ENCODE peak calls at places on chromosomes 2 and 18, in seven cellular contexts. N, B, Y, U, I, G and V are unnamed samples.

GRCh38 chr2:102277202-102277700 is 34.1 kb upstream of the IL1RL1 start:
- DNase-seq in B (peak; percentile 80), N (no peak), G (no peak), Y (no peak), U (no peak), I (no peak), V (no peak)

GRCh38 chr18:30113454-30113853 is 929.1 kb downstream of the DSC3 start:
- DNase-seq in I (peak; percentile 1), N (no peak), G (no peak), Y (no peak), U (no peak), B (no peak), V (no peak)

GRCh38 chr2:98749053-98749450 is 18.1 kb upstream of the MGAT4A start:
- DNase-seq in G (no peak), N (no peak), Y (no peak), I (no peak), B (no peak), U (no peak), V (no peak)

GRCh38 chr18:58315041-58315440 is 271.0 kb downstream of the NEDD4L start:
- DNase-seq in U (no peak), I (peak; percentile 41), N (peak; percentile 15), G (no peak), Y (no peak), B (no peak), V (no peak)

GRCh38 chr2:215299337-215299859 is 12.5 kb upstream of the ATIC start:
- DNase-seq in I (peak; percentile 16), Y (no peak), N (no peak), G (no peak), U (no peak), B (peak; percentile 17), V (no peak)

GRCh38 chr2:62787381-62787780 is 81.9 kb downstream of the EHBP1 start:
- DNase-seq in I (peak; percentile 57), G (no peak), N (peak; percentile 51), B (peak; percentile 25), U (no peak), Y (peak; percentile 9), V (peak; percentile 59)

GRCh38 chr2:189427872-189428271 is 13.4 kb upstream of the WDR75 start:
- DNase-seq in Y (no peak), G (no peak), B (no peak), N (no peak), I (no peak), U (no peak), V (no peak)

GRCh38 chr2:68253211-68254068 is 1.1 kb upstream of the PPP3R1 start:
- DNase-seq in N (peak; percentile 30), B (peak; percentile 42), Y (peak; percentile 40), U (no peak), G (no peak), I (peak; percentile 75), V (no peak)

GRCh38 chr2:20103514-20103913 is 52.1 kb upstream of the LAPTM4A start:
- DNase-seq in N (peak; percentile 12), B (peak; percentile 35), G (no peak), Y (no peak), U (no peak), I (peak; percentile 35), V (peak; percentile 69)

GRCh38 chr18:7059276-7059675 is 58.3 kb downstream of the LAMA1 start:
- DNase-seq in N (peak; percentile 24), G (no peak), U (no peak), B (no peak), Y (no peak), I (no peak), V (no peak)

GRCh38 chr18:60668583-60668982 is 296.0 kb upstream of the MC4R start:
- DNase-seq in G (no peak), Y (no peak), B (peak; percentile 1), U (no peak), I (no peak), N (no peak), V (no peak)

GRCh38 chr2:239815638-239816035 is 209.5 kb downstream of the NDUFA10 start:
- DNase-seq in B (no peak), I (no peak), N (no peak), U (no peak), G (no peak), Y (no peak), V (no peak)

GRCh38 chr18:38256366-38256765 is 690.8 kb upstream of the CELF4 start:
- DNase-seq in U (no peak), Y (no peak), G (no peak), I (peak; percentile 13), B (peak; percentile 14), N (no peak), V (no peak)

GRCh38 chr18:54919412-54919811 is 39.8 kb downstream of the CCDC68 start:
- DNase-seq in U (no peak), B (no peak), Y (no peak), G (no peak), N (no peak), I (no peak), V (no peak)
- H3K79me1 ChIP-seq in U (no peaks in the 10 kb centered on the region), B (no peaks in the 10 kb centered on the region), Y (no peaks in the 10 kb centered on the region), G (no peaks in the 10 kb centered on the region), N (no peaks in the 10 kb centered on the region), I (no peaks in the 10 kb centered on the region), V (no peaks in the 10 kb centered on the region)

GRCh38 chr2:231613054-231613654 is 20.5 kb downstream of the TEX44 start:
- DNase-seq in Y (no peak), U (no peak), G (no peak), I (no peak), N (no peak), B (no peak), V (no peak)

GRCh38 chr2:231614559-231615057 is 21.9 kb downstream of the TEX44 start:
- DNase-seq in B (peak; percentile 70), U (no peak), Y (no peak), N (no peak), G (no peak), I (no peak), V (no peak)

GRCh38 chr2:231617059-231617926 is 24.6 kb downstream of the TEX44 start:
- DNase-seq in G (no peak), N (peak; percentile 31), B (no peak), Y (no peak), I (no peak), U (no peak), V (no peak)

GRCh38 chr2:231613655-231614558 is 21.2 kb downstream of the TEX44 start:
- DNase-seq in N (peak; percentile 80), Y (peak; percentile 93), B (peak; percentile 97), I (peak; percentile 94), G (peak; percentile 95), U (no peak), V (peak; percentile 91)

DNA sequence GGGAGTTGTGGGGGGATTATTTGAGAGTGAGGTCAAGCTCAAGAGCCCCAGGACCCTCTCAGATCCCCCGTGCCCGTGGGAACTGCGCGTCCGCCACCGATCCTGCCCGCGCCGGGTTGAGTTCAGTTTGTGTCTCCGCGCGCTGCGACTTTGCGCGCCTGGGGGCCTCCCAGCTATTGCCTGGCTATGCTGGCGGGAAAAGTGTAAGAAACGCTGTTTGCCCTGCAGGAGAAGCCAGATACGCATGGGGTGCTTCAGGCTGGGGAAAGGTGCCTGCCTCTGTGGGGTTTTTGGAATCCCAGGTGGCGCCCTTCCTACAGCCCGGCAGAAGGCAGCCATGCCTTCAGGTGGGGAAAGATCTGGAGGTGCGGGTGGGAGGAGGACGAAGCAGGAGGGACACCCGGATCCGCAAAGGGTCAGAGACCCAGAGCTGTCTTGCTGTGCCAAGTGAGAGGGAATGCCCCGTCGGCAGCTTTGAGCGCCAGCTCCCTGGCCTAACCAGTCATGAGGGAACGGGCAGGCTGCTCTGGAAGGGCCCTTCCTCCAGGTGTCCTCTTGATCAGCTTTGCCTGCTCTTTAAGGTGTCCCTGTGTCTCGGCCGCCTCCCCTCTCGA is 22.5 kb downstream of the TEX44 start:
- DNase-seq in N (no peak), Y (no peak), G (peak; percentile 69), B (peak; percentile 73), U (no peak), I (no peak), V (peak; percentile 66)
- H2BK5ac ChIP-seq in N (no peak overlapping the region), Y (peak overlapping the region; percentile 99), G (no peak overlapping the region), B (peak overlapping the region; percentile 96), U (peak overlapping the region; percentile 99), I (no peak overlapping the region), V (peak overlapping the region; percentile 96)

DNA sequence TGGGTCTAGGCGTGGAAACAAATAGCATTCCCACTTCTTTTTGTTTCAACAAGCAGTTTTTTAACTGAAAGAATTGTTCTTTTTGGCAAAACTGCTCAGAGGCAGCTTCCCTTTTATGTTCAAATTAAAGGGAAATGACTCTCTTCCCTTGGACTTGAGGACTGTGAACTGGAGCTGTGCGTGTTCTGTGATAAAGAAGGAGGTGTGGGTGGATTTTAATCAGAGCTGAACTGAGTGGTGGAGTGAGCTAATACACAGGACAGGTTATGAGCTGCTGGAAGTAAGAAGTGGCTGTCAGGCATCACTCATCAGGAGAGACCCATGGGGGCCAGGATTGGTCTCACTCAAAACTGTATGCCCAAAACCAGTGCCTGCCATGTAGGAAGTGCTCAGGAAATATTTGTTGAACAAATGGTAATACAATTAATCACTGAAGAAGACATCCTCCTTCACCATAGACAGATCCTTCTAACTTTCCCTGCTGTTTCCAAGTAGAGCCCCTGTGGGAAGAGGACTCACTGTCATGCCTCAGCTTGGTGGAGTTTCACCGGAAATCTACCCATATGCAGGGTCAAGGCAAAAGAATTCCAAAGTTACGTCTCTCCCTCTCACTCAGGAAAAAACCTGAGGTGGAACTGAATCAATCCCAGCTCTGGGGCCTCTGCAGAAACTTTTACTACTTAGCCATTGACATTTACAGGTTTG is 55.9 kb downstream of the FEZ2 start:
- DNase-seq in N (no peak), B (no peak), I (no peak), U (no peak), Y (no peak), G (no peak), V (no peak)
- H3K79me1 ChIP-seq in N (peaks cover 67% of the 10 kb centered on the region), B (no peaks in the 10 kb centered on the region), I (peaks cover 14% of the 10 kb centered on the region), U (no peaks in the 10 kb centered on the region), Y (no peaks in the 10 kb centered on the region), G (no peaks in the 10 kb centered on the region), V (no peaks in the 10 kb centered on the region)

GRCh38 chr2:4866198-4866597 is 826.0 kb upstream of the SOX11 start:
- DNase-seq in N (no peak), Y (no peak), U (no peak), G (no peak), I (no peak), B (no peak), V (no peak)
- H2BK5ac ChIP-seq in N (no peak overlapping the region), Y (no peak overlapping the region), U (no peak overlapping the region), G (no peak overlapping the region), I (no peak overlapping the region), B (no peak overlapping the region), V (no peak overlapping the region)

DNA sequence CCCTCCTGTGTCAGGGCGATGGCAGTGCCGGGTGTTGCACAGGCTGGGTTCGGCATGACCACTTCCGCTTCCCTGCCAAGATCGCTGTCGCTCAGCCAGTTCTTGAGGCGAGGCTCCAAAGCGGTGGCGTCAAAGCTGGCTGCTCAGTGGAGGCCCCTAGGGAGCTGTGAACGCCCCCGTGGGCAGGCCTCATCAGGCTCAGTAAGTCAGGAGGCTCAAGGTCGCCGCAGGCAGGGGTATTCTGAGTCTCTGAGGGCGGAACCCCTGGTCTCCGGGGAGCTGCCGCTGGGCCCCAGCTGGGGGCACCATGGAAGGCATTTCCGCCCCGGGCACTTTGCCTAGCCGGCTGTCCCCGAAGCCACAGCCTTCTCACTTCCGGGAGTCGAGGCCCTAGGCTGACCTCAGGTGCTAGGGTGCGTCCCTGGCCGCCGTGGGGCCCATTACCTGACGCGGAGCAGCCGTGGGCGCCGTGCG is 210.4 kb downstream of the SOCS6 start:
- DNase-seq in B (peak; percentile 10), U (no peak), I (no peak), Y (no peak), G (peak; percentile 76), N (no peak), V (no peak)
- H3K79me1 ChIP-seq in B (no peaks in the 10 kb centered on the region), U (no peaks in the 10 kb centered on the region), I (no peaks in the 10 kb centered on the region), Y (no peaks in the 10 kb centered on the region), G (no peaks in the 10 kb centered on the region), N (no peaks in the 10 kb centered on the region), V (no peaks in the 10 kb centered on the region)